ENCODE peak calls at places on chromosomes 12 and 14, in five cellular contexts. A is keratinocyte, R is A549, N is HFFc6, C is lung. X is an unnamed sample.

GRCh38 chr12:10722502-10722904 is 620 bp downstream of the YBX3 start:
- DNase-seq in N (peak), C (peak), A (no peak), R (no peak), X (peak)

GRCh38 chr14:72714094-72714493 is 179.8 kb downstream of the DPF3 start:
- DNase-seq in R (no peak), A (no peak), C (no peak), N (no peak), X (no peak)

GRCh38 chr12:70598467-70599194 is 38.6 kb downstream of the PTPRB start:
- DNase-seq in A (no peak), N (no peak), R (no peak), C (no peak), X (no peak)

GRCh38 chr12:128069359-128069997 is 197.5 kb upstream of the TMEM132C start:
- DNase-seq in A (no peak), N (peak), C (no peak), R (peak), X (peak)

GRCh38 chr14:101411151-101411550 is 150.1 kb upstream of the DIO3 start:
- DNase-seq in N (no peak), C (no peak), R (no peak), A (no peak), X (no peak)

GRCh38 chr14:57464013-57464730 is 29.5 kb downstream of the CCDC198 start:
- DNase-seq in A (no peak), N (no peak), C (no peak), R (peak), X (no peak)

GRCh38 chr12:51171884-51172514 is 936 bp downstream of the TFCP2 start:
- DNase-seq in C (no peak), N (no peak), R (no peak), A (no peak), X (peak)

GRCh38 chr12:93573552-93574223 is 1.2 kb downstream of the SOCS2 start:
- DNase-seq in A (no peak), R (no peak), N (peak), C (no peak), X (no peak)

GRCh38 chr14:36510078-36510799 is 9.8 kb downstream of the NKX2-1 start:
- DNase-seq in C (peak), N (no peak), A (no peak), R (no peak), X (no peak)

GRCh38 chr12:43964966-43965365 is 129.1 kb downstream of the TMEM117 start:
- DNase-seq in N (no peak), R (peak), A (no peak), C (no peak), X (no peak)

GRCh38 chr12:121167232-121167820 is 34.6 kb downstream of the P2RX7 start:
- DNase-seq in R (no peak), A (no peak), C (no peak), N (no peak), X (no peak)

GRCh38 chr14:55129428-55130193 is 559 bp downstream of the LGALS3 start:
- DNase-seq in N (peak), A (no peak), C (peak), R (peak), X (peak)

GRCh38 chr12:62562892-62563291 is 96.3 kb downstream of the MON2 start:
- DNase-seq in R (no peak), C (no peak), N (peak), A (no peak), X (no peak)

GRCh38 chr12:3323002-3323685 is 167.9 kb upstream of the PRMT8 start:
- DNase-seq in R (no peak), C (no peak), N (no peak), A (no peak), X (no peak)

GRCh38 chr12:49461221-49461620 is 77.6 kb upstream of the KCNH3 start:
- DNase-seq in N (no peak), C (no peak), R (no peak), A (no peak), X (no peak)

GRCh38 chr12:2853626-2854025 is 3.2 kb downstream of the TEX52 start:
- DNase-seq in A (no peak), R (peak), N (peak), C (peak), X (peak)

GRCh38 chr12:110577717-110578521 is 5.2 kb downstream of the PPTC7 start:
- DNase-seq in A (peak), N (peak), R (peak), C (no peak), X (no peak)

GRCh38 chr12:89863332-89863938 is 154.8 kb upstream of the ATP2B1 start:
- DNase-seq in N (no peak), R (no peak), A (no peak), C (no peak), X (no peak)

GRCh38 chr14:104681689-104682074 is 7.7 kb upstream of the INF2 start:
- DNase-seq in C (peak), A (no peak), R (peak), N (peak), X (peak)

GRCh38 chr12:92142251-92142896 is 3.3 kb downstream of the BTG1 start:
- DNase-seq in C (no peak), N (no peak), A (no peak), R (no peak), X (no peak)

DNA sequence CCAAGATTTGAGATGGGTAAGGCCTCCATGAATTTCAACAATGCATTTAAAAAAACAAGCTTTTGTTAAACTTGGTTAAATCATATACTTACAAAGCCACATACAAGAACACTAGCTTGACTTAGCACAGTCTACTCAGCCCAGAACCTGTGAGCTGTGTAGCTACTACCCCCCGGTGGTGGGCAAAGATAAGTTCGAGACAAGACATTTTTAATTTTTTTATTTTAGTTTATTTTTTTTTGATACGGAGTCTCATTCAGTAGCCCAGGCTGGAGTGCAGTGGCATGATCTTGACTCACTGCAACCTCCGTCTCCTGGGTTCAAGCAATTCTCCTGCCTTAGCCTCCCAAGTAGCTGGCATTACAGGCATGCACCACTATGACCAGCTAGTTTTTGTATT is 3.7 kb upstream of the NECAP1 start:
- DNase-seq in A (no peak), C (no peak), N (peak), R (peak), X (peak)
- TF ChIP-seq CTCF in A (peak), C (no peak), N (peak), R (peak), X (peak)

GRCh38 chr14:77804592-77804991 is 4.7 kb downstream of the ADCK1 start:
- DNase-seq in N (no peak), A (peak), C (no peak), R (peak), X (peak)
- TF ChIP-seq CTCF in N (peak), A (peak), C (no peak), R (peak), X (peak)

DNA sequence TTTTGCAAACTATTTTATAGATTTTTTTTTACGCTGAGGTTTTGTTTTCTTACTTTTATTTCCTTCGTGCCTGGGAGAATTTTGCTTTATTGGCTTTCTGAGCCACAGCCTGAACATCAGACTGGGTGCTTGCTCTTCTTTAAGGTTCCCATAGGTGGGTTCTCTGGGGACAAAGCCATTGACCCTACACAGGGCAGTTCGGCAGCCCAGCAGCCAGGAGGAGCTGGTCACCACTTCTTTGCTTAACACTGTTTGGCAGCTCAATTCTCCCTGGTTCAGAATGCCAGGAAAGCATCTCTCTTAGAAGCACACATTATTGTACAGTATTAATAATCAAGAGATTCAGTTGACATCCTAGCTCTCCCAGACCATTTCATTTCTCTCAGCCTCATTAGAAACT is 140.8 kb upstream of the NEDD1 start:
- DNase-seq in N (peak), C (no peak), A (no peak), R (peak), X (no peak)
- TF ChIP-seq CTCF in N (peak), C (no peak), A (peak), R (no peak), X (no peak)

GRCh38 chr12:7716391-7716790 is 5.2 kb downstream of the DPPA3 start:
- DNase-seq in R (peak), N (peak), A (no peak), C (no peak), X (no peak)
- TF ChIP-seq CTCF in R (peak), N (no peak), A (no peak), C (no peak), X (no peak)

GRCh38 chr12:15662303-15662980 is 126.7 kb downstream of the EPS8 start:
- DNase-seq in N (peak), R (peak), A (peak), C (no peak), X (no peak)
- TF ChIP-seq CTCF in N (no peak), R (no peak), A (no peak), C (no peak), X (no peak)

GRCh38 chr12:116277393-116278258 is at the start of gene MED13L:
- DNase-seq in A (no peak), C (peak), R (peak), N (peak), X (peak)
- TF ChIP-seq CTCF in A (no peak), C (peak), R (peak), N (peak), X (peak)

GRCh38 chr12:29376118-29376517 is 4.9 kb downstream of the ERGIC2 start:
- DNase-seq in R (no peak), N (no peak), A (no peak), C (no peak), X (no peak)
- TF ChIP-seq CTCF in R (no peak), N (no peak), A (no peak), C (no peak), X (no peak)

GRCh38 chr14:34051966-34052657 is 101.2 kb upstream of the EGLN3 start:
- DNase-seq in N (no peak), A (peak), C (no peak), R (peak), X (no peak)

GRCh38 chr14:34056081-34056480 is 105.2 kb upstream of the EGLN3 start:
- DNase-seq in A (no peak), C (no peak), N (no peak), R (no peak), X (no peak)

GRCh38 chr14:34052658-34053014 is 101.8 kb upstream of the EGLN3 start:
- DNase-seq in C (no peak), N (peak), A (peak), R (peak), X (no peak)

GRCh38 chr14:34055545-34055944 is 104.7 kb upstream of the EGLN3 start:
- DNase-seq in A (no peak), N (no peak), R (no peak), C (no peak), X (no peak)

GRCh38 chr14:34053666-34054065 is 102.8 kb upstream of the EGLN3 start:
- DNase-seq in A (no peak), C (no peak), N (no peak), R (no peak), X (peak)
- TF ChIP-seq CTCF in A (no peak), C (no peak), N (no peak), R (no peak), X (no peak)

GRCh38 chr12:131116437-131117117 is 162.9 kb downstream of the ADGRD1 start:
- DNase-seq in C (no peak), A (no peak), N (no peak), R (peak), X (peak)
- TF ChIP-seq CTCF in C (no peak), A (no peak), N (no peak), R (peak), X (no peak)

GRCh38 chr12:107133462-107133861 is 40.1 kb upstream of the CRY1 start:
- DNase-seq in C (no peak), R (no peak), N (no peak), A (no peak), X (no peak)
- TF ChIP-seq CTCF in C (no peak), R (peak), N (no peak), A (no peak), X (no peak)